ENCODE peak calls at places on chromosome 1, in five cellular contexts. Q is heart left ventricle, S is nucleus accumbens, F is uterus, T is fibroblast of mammary gland. J is an unnamed sample.

GRCh38 chr1:198423701-198424100 is 116.8 kb downstream of the ATP6V1G3 start:
- DNase-seq in S (no peak), T (no peak), Q (no peak), F (no peak), J (no peak)

GRCh38 chr1:161090617-161091016 is 1.3 kb upstream of the NECTIN4 start:
- DNase-seq in T (no peak), Q (no peak), S (no peak), F (no peak), J (no peak)

GRCh38 chr1:22944656-22945055 is 28.0 kb downstream of the LACTBL1 start:
- DNase-seq in Q (no peak), S (no peak), F (no peak), T (no peak), J (peak; percentile 7)

GRCh38 chr1:176983786-176984185 is 180.7 kb downstream of the ASTN1 start:
- DNase-seq in F (no peak), S (no peak), Q (no peak), T (no peak), J (no peak)

GRCh38 chr1:38489844-38490270 is 369.7 kb downstream of the RRAGC start:
- DNase-seq in T (peak; percentile 4), F (no peak), Q (no peak), S (peak; percentile 21), J (no peak)

GRCh38 chr1:91501527-91501859 is 842 bp downstream of the CDC7 start:
- DNase-seq in Q (no peak), T (no peak), F (no peak), S (no peak), J (no peak)

GRCh38 chr1:172394167-172394751 is 26.2 kb upstream of the C1orf105 start:
- DNase-seq in S (no peak), Q (no peak), T (no peak), F (peak; percentile 41), J (no peak)

GRCh38 chr1:218444588-218444987 is 99.5 kb downstream of the TGFB2 start:
- DNase-seq in F (no peak), S (no peak), Q (no peak), T (no peak), J (no peak)

GRCh38 chr1:2308844-2309243 is 80.7 kb downstream of the SKI start:
- DNase-seq in S (no peak), F (no peak), T (no peak), Q (no peak), J (no peak)

GRCh38 chr1:54604051-54604450 is 19.3 kb downstream of the FAM151A start:
- DNase-seq in F (no peak), S (no peak), T (no peak), Q (no peak), J (no peak)

GRCh38 chr1:153552335-153552734 is 3.3 kb upstream of the S100A3 start:
- DNase-seq in Q (no peak), F (no peak), T (no peak), S (no peak), J (peak; percentile 45)